ENCODE peak calls at places on chromosomes 5 and 9, in seven cellular contexts. I is endothelial cell, G is B cell, S is astrocyte, R is heart right ventricle, W is psoas muscle, Z is osteocyte. N is an unnamed sample.

GRCh38 chr5:126438871-126439270 is 15.7 kb downstream of the GRAMD2B start:
- DNase-seq in I (no peak), G (no peak), S (peak), R (no peak), W (no peak), Z (no peak), N (no peak)

GRCh38 chr5:136063778-136064465 is 35.1 kb downstream of the TGFBI start:
- DNase-seq in I (no peak), G (no peak), S (no peak), R (no peak), W (no peak), Z (no peak), N (no peak)

GRCh38 chr5:11547730-11548129 is 356.5 kb downstream of the CTNND2 start:
- DNase-seq in I (no peak), G (no peak), S (no peak), R (no peak), W (no peak), Z (no peak), N (no peak)

GRCh38 chr5:151202381-151203139 is 21.3 kb downstream of the CCDC69 start:
- DNase-seq in I (no peak), G (no peak), S (peak), R (no peak), W (no peak), Z (peak), N (no peak)

GRCh38 chr5:178551059-178551458 is 39.1 kb downstream of the COL23A1 start:
- DNase-seq in I (no peak), G (no peak), S (peak), R (no peak), W (no peak), Z (no peak), N (no peak)

GRCh38 chr9:81989700-81990099 is 1.1 kb downstream of the SPATA31D1 start:
- DNase-seq in I (no peak), G (no peak), S (no peak), R (no peak), W (no peak), Z (no peak), N (no peak)

GRCh38 chr9:122133263-122133983 is 26.2 kb downstream of the NDUFA8 start:
- DNase-seq in I (peak), G (no peak), S (no peak), R (peak), W (peak), Z (no peak), N (no peak)

GRCh38 chr5:76269259-76269958 is 133.7 kb upstream of the IQGAP2 start:
- DNase-seq in I (no peak), G (no peak), S (peak), R (no peak), W (no peak), Z (no peak), N (no peak)

GRCh38 chr9:125433461-125434001 is 171.9 kb downstream of the GAPVD1 start:
- DNase-seq in I (no peak), G (no peak), S (no peak), R (no peak), W (no peak), Z (no peak), N (no peak)

GRCh38 chr9:121440265-121440664 is 59.4 kb downstream of the GGTA1 start:
- DNase-seq in I (no peak), G (no peak), S (no peak), R (no peak), W (no peak), Z (no peak), N (no peak)

GRCh38 chr5:150317048-150318003 is 14.6 kb upstream of the ARSI start:
- DNase-seq in I (no peak), G (no peak), S (peak), R (no peak), W (no peak), Z (no peak), N (peak)

GRCh38 chr9:20271107-20271506 is 351.2 kb downstream of the MLLT3 start:
- DNase-seq in I (no peak), G (no peak), S (no peak), R (no peak), W (no peak), Z (no peak), N (no peak)

GRCh38 chr9:20270176-20270575 is 352.1 kb downstream of the MLLT3 start:
- DNase-seq in I (no peak), G (no peak), S (no peak), R (no peak), W (no peak), Z (no peak), N (no peak)

GRCh38 chr9:20276762-20277161 is 345.5 kb downstream of the MLLT3 start:
- DNase-seq in I (no peak), G (no peak), S (no peak), R (no peak), W (no peak), Z (no peak), N (no peak)

GRCh38 chr9:20269620-20270019 is 352.7 kb downstream of the MLLT3 start:
- DNase-seq in I (no peak), G (no peak), S (no peak), R (no peak), W (no peak), Z (no peak), N (no peak)

DNA sequence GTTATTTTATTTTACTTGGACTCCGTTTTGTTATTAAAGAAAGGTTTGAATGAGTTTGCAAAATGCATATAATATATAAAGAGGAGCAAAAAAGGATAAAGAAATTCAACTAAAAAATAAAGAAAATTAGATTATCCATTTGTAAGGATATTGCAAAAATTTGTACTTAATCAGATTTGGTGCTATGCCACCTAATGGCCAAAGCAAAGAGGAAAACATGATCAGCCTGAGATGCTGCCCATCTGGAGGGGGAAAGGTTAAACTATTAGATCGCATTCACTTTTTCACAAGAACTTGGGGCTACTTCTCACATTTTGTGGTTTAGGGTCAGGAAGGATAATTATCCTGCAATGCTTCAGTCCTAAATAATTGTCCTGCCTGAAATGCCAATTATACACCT is 350.6 kb downstream of the MLLT3 start:
- DNase-seq in I (no peak), G (no peak), S (no peak), R (no peak), W (no peak), Z (no peak), N (no peak)
- TF ChIP-seq CTCF in I (peak), G (no peak), S (peak), R (no peak), W (no peak), Z (peak), N (no peak)

GRCh38 chr9:34520505-34521385 is 2.0 kb downstream of the ENHO start:
- DNase-seq in I (no peak), G (no peak), S (no peak), R (no peak), W (no peak), Z (no peak), N (no peak)

GRCh38 chr9:34518110-34518616 is 4.6 kb downstream of the ENHO start:
- DNase-seq in I (no peak), G (no peak), S (no peak), R (no peak), W (no peak), Z (no peak), N (no peak)

GRCh38 chr9:34520096-34520495 is 2.7 kb downstream of the ENHO start:
- DNase-seq in I (no peak), G (no peak), S (no peak), R (no peak), W (no peak), Z (no peak), N (no peak)

GRCh38 chr9:34518896-34519295 is 3.9 kb downstream of the ENHO start:
- DNase-seq in I (no peak), G (no peak), S (no peak), R (no peak), W (no peak), Z (no peak), N (no peak)

GRCh38 chr9:34519321-34520020 is 3.3 kb downstream of the ENHO start:
- DNase-seq in I (no peak), G (no peak), S (no peak), R (no peak), W (no peak), Z (no peak), N (no peak)
- TF ChIP-seq CTCF in I (no peak), G (no peak), S (no peak), R (no peak), W (no peak), Z (no peak), N (no peak)

GRCh38 chr9:129002989-129003388 is 25.1 kb downstream of the SH3GLB2 start:
- DNase-seq in I (no peak), G (no peak), S (no peak), R (no peak), W (no peak), Z (no peak), N (no peak)

GRCh38 chr9:129007035-129007765 is 20.9 kb downstream of the SH3GLB2 start:
- DNase-seq in I (no peak), G (no peak), S (no peak), R (peak), W (peak), Z (no peak), N (no peak)

GRCh38 chr9:129007766-129008468 is 20.2 kb downstream of the SH3GLB2 start:
- DNase-seq in I (no peak), G (no peak), S (no peak), R (no peak), W (peak), Z (no peak), N (no peak)

GRCh38 chr9:129006328-129007034 is 21.6 kb downstream of the SH3GLB2 start:
- DNase-seq in I (peak), G (no peak), S (peak), R (peak), W (peak), Z (no peak), N (peak)

GRCh38 chr9:129005336-129005997 is 22.7 kb downstream of the SH3GLB2 start:
- DNase-seq in I (no peak), G (no peak), S (no peak), R (no peak), W (no peak), Z (no peak), N (no peak)
- TF ChIP-seq CTCF in I (no peak), G (no peak), S (no peak), R (no peak), W (no peak), Z (no peak), N (no peak)

DNA sequence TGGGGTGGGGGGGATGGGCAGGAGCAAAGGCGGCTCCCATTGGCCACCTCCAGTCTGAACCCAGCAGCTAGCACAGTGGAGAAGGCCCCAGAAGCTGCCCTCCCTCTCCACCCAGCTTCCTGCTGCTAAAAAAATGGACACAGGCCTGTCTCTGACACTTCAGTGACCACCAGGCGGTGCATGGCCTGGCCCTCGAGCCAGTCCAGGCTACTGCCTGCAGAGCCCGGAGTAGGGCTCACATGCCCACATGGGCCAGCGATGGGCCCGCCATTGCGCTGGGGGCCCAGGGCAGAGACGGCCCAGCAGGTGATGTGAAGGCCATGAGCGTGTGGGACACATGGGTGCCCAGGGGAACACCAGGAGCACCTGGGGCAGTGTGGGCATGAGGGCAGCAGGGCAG is 52.1 kb upstream of the NOTCH1 start:
- DNase-seq in I (no peak), G (no peak), S (no peak), R (no peak), W (no peak), Z (no peak), N (peak)
- TF ChIP-seq CTCF in I (no peak), G (no peak), S (no peak), R (no peak), W (no peak), Z (no peak), N (no peak)

GRCh38 chr5:1437876-1438559 is 7.2 kb downstream of the SLC6A3 start:
- DNase-seq in I (no peak), G (no peak), S (no peak), R (no peak), W (no peak), Z (peak), N (no peak)
- TF ChIP-seq CTCF in I (no peak), G (no peak), S (no peak), R (no peak), W (no peak), Z (no peak), N (no peak)

GRCh38 chr9:134813841-134814240 is 66.8 kb upstream of the FCN2 start:
- DNase-seq in I (no peak), G (no peak), S (no peak), R (no peak), W (no peak), Z (no peak), N (no peak)

GRCh38 chr9:134814598-134815215 is 65.9 kb upstream of the FCN2 start:
- DNase-seq in I (no peak), G (no peak), S (peak), R (no peak), W (no peak), Z (no peak), N (no peak)

GRCh38 chr9:134811079-134811672 is 69.4 kb upstream of the FCN2 start:
- DNase-seq in I (no peak), G (no peak), S (no peak), R (no peak), W (no peak), Z (no peak), N (no peak)

GRCh38 chr9:134809296-134809695 is 71.3 kb upstream of the FCN2 start:
- DNase-seq in I (no peak), G (no peak), S (no peak), R (no peak), W (no peak), Z (no peak), N (no peak)

GRCh38 chr9:134811673-134812668 is 68.6 kb upstream of the FCN2 start:
- DNase-seq in I (no peak), G (no peak), S (peak), R (no peak), W (no peak), Z (no peak), N (no peak)
- TF ChIP-seq CTCF in I (no peak), G (no peak), S (no peak), R (no peak), W (no peak), Z (peak), N (no peak)

DNA sequence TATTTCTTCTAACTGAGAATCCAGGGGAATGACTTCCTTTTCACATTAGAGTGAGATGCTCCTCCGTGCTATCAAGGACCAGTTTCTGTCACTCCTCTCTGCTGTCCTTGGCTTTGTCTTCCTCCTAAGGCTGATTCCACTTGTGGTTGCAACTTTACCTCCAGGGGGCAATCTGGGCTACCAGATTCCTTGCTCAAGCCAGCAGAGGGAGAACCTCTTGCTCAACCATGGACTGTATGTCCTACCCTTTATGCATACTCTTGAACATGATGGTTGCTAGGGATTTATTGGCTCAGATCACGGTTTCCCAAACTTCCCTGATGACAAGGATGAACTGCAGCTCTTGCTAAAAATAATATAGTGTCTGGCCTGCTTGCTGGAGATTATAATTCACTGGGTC is 24.0 kb downstream of the NNT start:
- DNase-seq in I (peak), G (no peak), S (no peak), R (peak), W (peak), Z (no peak), N (peak)
- TF ChIP-seq CTCF in I (peak), G (peak), S (peak), R (peak), W (peak), Z (peak), N (peak)

DNA sequence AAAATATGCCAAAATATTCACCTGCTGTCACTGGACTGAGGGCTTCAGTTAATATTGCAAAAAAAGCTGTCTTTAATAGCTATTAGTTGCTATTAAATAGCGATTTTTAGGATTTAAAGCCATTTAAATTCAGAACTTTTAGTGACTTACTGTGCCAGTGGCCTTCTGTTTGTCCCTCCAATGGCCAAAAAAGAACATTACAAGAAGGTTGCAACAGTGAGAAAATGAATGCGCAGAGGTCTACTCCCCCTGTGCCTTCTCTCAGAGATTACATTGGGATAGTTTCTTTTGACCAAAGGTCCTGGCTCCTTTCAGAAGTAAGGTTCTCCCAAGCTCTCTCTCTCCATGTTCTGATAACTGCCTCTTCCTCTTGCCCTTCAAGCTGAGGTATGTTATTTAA is 930.3 kb upstream of the ARRDC3 start:
- DNase-seq in I (no peak), G (no peak), S (no peak), R (no peak), W (no peak), Z (no peak), N (no peak)
- TF ChIP-seq CTCF in I (no peak), G (no peak), S (no peak), R (no peak), W (no peak), Z (no peak), N (peak)

DNA sequence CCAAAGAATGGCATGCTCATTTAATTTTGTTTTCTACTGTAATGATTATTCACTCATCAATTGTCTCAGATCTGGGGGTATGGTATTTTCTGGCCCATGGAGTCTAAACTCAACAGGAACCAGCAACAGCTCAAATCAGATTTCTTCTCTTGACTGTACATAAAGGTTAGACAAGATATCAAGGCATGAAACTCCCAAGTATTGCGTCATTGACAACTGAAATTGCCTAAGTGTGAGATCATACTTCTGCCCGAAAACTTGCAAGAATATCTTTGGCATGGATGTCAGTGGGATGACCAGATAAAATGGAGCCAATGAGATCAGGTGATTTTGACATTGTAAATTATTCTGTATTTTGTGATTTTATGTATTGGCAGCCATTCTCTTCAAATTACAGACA is 141.7 kb upstream of the STK32A start:
- DNase-seq in I (no peak), G (no peak), S (peak), R (no peak), W (no peak), Z (no peak), N (no peak)
- TF ChIP-seq CTCF in I (no peak), G (no peak), S (no peak), R (no peak), W (no peak), Z (no peak), N (no peak)

N was measured in neural crest cell.